ENCODE peak calls at places on chromosomes 1 and 21, in four cellular contexts. One of them, this sample, is unnamed.

GRCh38 chr1:2999571-2999970 is 21.7 kb upstream of the ACTRT2 start:
- DNase-seq in astrocyte of the cerebellum: no peak
- DNase-seq in heart left ventricle: no peak
- DNase-seq in HFF-Myc: no peak
- DNase-seq in this sample: no peak

GRCh38 chr1:214472362-214472761 is 79.0 kb downstream of the PTPN14 start:
- DNase-seq in astrocyte of the cerebellum: no peak
- DNase-seq in HFF-Myc: no peak
- DNase-seq in heart left ventricle: no peak
- DNase-seq in this sample: no peak

GRCh38 chr1:154816937-154817336 is 53.1 kb downstream of the KCNN3 start:
- DNase-seq in heart left ventricle: no peak
- DNase-seq in astrocyte of the cerebellum: no peak
- DNase-seq in HFF-Myc: no peak
- DNase-seq in this sample: no peak

GRCh38 chr1:20610950-20611349 is 22.1 kb downstream of the CDA start:
- DNase-seq in astrocyte of the cerebellum: no peak
- DNase-seq in HFF-Myc: no peak
- DNase-seq in heart left ventricle: no peak
- DNase-seq in this sample: no peak

GRCh38 chr1:59520194-59520593 is 223.3 kb downstream of the FGGY start:
- DNase-seq in HFF-Myc: no peak
- DNase-seq in astrocyte of the cerebellum: no peak
- DNase-seq in heart left ventricle: no peak
- DNase-seq in this sample: no peak

GRCh38 chr21:34967509-34968289 is 81.4 kb downstream of the RUNX1 start:
- DNase-seq in heart left ventricle: no peak
- DNase-seq in astrocyte of the cerebellum: no peak
- DNase-seq in HFF-Myc: no peak
- DNase-seq in this sample: no peak

GRCh38 chr1:228081578-228082259 is 789 bp upstream of the ARF1 start:
- DNase-seq in astrocyte of the cerebellum: no peak
- DNase-seq in heart left ventricle: peak; percentile 39
- DNase-seq in HFF-Myc: no peak
- DNase-seq in this sample: no peak

GRCh38 chr1:146007048-146007784 is 10.8 kb upstream of the TXNIP start:
- DNase-seq in heart left ventricle: peak; percentile 57
- DNase-seq in HFF-Myc: peak; percentile 67
- DNase-seq in astrocyte of the cerebellum: peak; percentile 83
- DNase-seq in this sample: no peak

GRCh38 chr1:21174638-21175323 is 1.9 kb downstream of the EIF4G3 start:
- DNase-seq in astrocyte of the cerebellum: peak; percentile 67
- DNase-seq in heart left ventricle: no peak
- DNase-seq in HFF-Myc: no peak
- DNase-seq in this sample: peak; percentile 30

GRCh38 chr1:67908260-67908936 is 75.1 kb upstream of the GNG12 start:
- DNase-seq in HFF-Myc: no peak
- DNase-seq in heart left ventricle: no peak
- DNase-seq in astrocyte of the cerebellum: no peak
- DNase-seq in this sample: no peak

GRCh38 chr1:5830771-5831599 is 161.2 kb downstream of the NPHP4 start:
- DNase-seq in astrocyte of the cerebellum: no peak
- DNase-seq in HFF-Myc: no peak
- DNase-seq in heart left ventricle: no peak
- DNase-seq in this sample: no peak

GRCh38 chr1:6037338-6037762 is 8.3 kb upstream of the KCNAB2 start:
- DNase-seq in astrocyte of the cerebellum: no peak
- DNase-seq in HFF-Myc: no peak
- DNase-seq in heart left ventricle: no peak
- DNase-seq in this sample: no peak

GRCh38 chr1:110525250-110525597 is 6.2 kb upstream of the KCNA10 start:
- DNase-seq in HFF-Myc: no peak
- DNase-seq in heart left ventricle: no peak
- DNase-seq in astrocyte of the cerebellum: no peak
- DNase-seq in this sample: no peak

GRCh38 chr1:62870148-62870547 is 86.2 kb downstream of the ATG4C start:
- DNase-seq in HFF-Myc: no peak
- DNase-seq in astrocyte of the cerebellum: no peak
- DNase-seq in heart left ventricle: no peak
- DNase-seq in this sample: no peak

GRCh38 chr1:79006564-79006963 is at the start of gene ADGRL4:
- DNase-seq in astrocyte of the cerebellum: peak; percentile 24
- DNase-seq in heart left ventricle: peak; percentile 63
- DNase-seq in HFF-Myc: no peak
- DNase-seq in this sample: no peak

GRCh38 chr1:34409689-34410229 is 233.1 kb downstream of the C1orf94 start:
- DNase-seq in HFF-Myc: no peak
- DNase-seq in heart left ventricle: no peak
- DNase-seq in astrocyte of the cerebellum: no peak
- DNase-seq in this sample: no peak

GRCh38 chr1:45272943-45273342 is 53.8 kb upstream of the HPDL start:
- DNase-seq in HFF-Myc: peak; percentile 7
- DNase-seq in astrocyte of the cerebellum: peak; percentile 75
- DNase-seq in heart left ventricle: no peak
- DNase-seq in this sample: no peak

GRCh38 chr1:62362061-62362951 is 43.1 kb upstream of the KANK4 start:
- DNase-seq in HFF-Myc: no peak
- DNase-seq in heart left ventricle: no peak
- DNase-seq in astrocyte of the cerebellum: no peak
- DNase-seq in this sample: no peak

GRCh38 chr1:22733643-22734042 is 23.0 kb downstream of the EPHB2 start:
- DNase-seq in HFF-Myc: no peak
- DNase-seq in heart left ventricle: no peak
- DNase-seq in astrocyte of the cerebellum: no peak
- DNase-seq in this sample: no peak

GRCh38 chr1:36178479-36179219 is 22.7 kb downstream of the MAP7D1 start:
- DNase-seq in HFF-Myc: no peak
- DNase-seq in astrocyte of the cerebellum: no peak
- DNase-seq in heart left ventricle: peak; percentile 62
- DNase-seq in this sample: no peak

GRCh38 chr1:215052656-215053055 is 29.9 kb upstream of the KCNK2 start:
- DNase-seq in heart left ventricle: no peak
- DNase-seq in astrocyte of the cerebellum: peak; percentile 38
- DNase-seq in HFF-Myc: no peak
- DNase-seq in this sample: no peak

GRCh38 chr1:161973924-161974845 is 49.5 kb downstream of the OLFML2B start:
- DNase-seq in heart left ventricle: peak; percentile 79
- DNase-seq in HFF-Myc: no peak
- DNase-seq in astrocyte of the cerebellum: no peak
- DNase-seq in this sample: no peak

GRCh38 chr1:59116920-59117542 is 179.9 kb upstream of the FGGY start:
- DNase-seq in heart left ventricle: no peak
- DNase-seq in astrocyte of the cerebellum: no peak
- DNase-seq in HFF-Myc: no peak
- DNase-seq in this sample: no peak

GRCh38 chr1:147586412-147586811 is 45.1 kb downstream of the BCL9 start:
- DNase-seq in HFF-Myc: no peak
- DNase-seq in heart left ventricle: no peak
- DNase-seq in astrocyte of the cerebellum: no peak
- DNase-seq in this sample: no peak

GRCh38 chr1:176628775-176629174 is 165.8 kb downstream of the PAPPA2 start:
- DNase-seq in heart left ventricle: no peak
- DNase-seq in HFF-Myc: no peak
- DNase-seq in astrocyte of the cerebellum: no peak
- DNase-seq in this sample: no peak

GRCh38 chr1:173903827-173904226 is 13.3 kb downstream of the SERPINC1 start:
- DNase-seq in heart left ventricle: no peak
- DNase-seq in HFF-Myc: no peak
- DNase-seq in astrocyte of the cerebellum: no peak
- DNase-seq in this sample: no peak

GRCh38 chr1:204089044-204089751 is 16.3 kb downstream of the SOX13 start:
- DNase-seq in heart left ventricle: no peak
- DNase-seq in HFF-Myc: no peak
- DNase-seq in astrocyte of the cerebellum: no peak
- DNase-seq in this sample: no peak

GRCh38 chr1:7418442-7419080 is 352.5 kb upstream of the VAMP3 start:
- DNase-seq in heart left ventricle: no peak
- DNase-seq in astrocyte of the cerebellum: no peak
- DNase-seq in HFF-Myc: no peak
- DNase-seq in this sample: no peak

GRCh38 chr1:98661544-98662353 is at the start of gene SNX7:
- DNase-seq in astrocyte of the cerebellum: peak; percentile 27
- DNase-seq in HFF-Myc: no peak
- DNase-seq in heart left ventricle: peak; percentile 90
- DNase-seq in this sample: no peak

GRCh38 chr1:43536196-43536863 is 5.6 kb downstream of the PTPRF start:
- DNase-seq in astrocyte of the cerebellum: no peak
- DNase-seq in heart left ventricle: no peak
- DNase-seq in HFF-Myc: no peak
- DNase-seq in this sample: no peak

GRCh38 chr1:226937940-226938725 is 2.0 kb upstream of the COQ8A start:
- DNase-seq in HFF-Myc: no peak
- DNase-seq in heart left ventricle: no peak
- DNase-seq in astrocyte of the cerebellum: no peak
- DNase-seq in this sample: no peak
- H3K4me3 ChIP-seq in HFF-Myc: no peak overlapping the region
- H3K4me3 ChIP-seq in heart left ventricle: no peak overlapping the region
- H3K4me3 ChIP-seq in astrocyte of the cerebellum: no peak overlapping the region
- H3K4me3 ChIP-seq in this sample: no peak overlapping the region

DNA sequence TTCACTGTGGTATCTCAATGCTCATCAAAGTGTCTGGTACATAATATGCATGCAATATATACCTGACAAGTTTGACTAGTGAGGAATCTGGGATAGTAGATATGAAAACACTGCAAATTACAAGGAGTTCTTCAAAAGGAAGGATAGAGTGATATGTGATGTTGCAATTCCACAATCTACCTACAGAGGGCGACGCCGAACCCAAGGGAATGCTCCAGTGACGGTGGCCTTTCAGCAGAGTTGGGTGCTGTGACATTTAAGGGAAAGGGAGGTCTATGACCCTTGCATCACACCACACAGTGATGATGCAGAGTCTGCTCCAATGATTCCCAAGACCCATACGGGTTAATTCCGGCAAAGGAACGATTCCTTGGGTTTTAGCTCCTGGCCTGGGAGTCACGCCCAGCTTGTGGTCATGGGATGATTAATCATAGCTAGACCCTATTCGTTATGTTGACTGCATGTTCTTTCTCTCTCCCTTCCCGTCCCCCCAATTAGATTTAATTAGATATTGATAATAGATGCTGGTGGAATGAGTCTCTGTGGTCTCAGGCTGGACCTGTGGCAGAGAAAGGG is 123.0 kb upstream of the IGSF21 start:
- DNase-seq in HFF-Myc: peak; percentile 2
- DNase-seq in heart left ventricle: no peak
- DNase-seq in astrocyte of the cerebellum: no peak
- DNase-seq in this sample: no peak
- TF ChIP-seq CTCF in HFF-Myc: peak; percentile 61
- TF ChIP-seq CTCF in heart left ventricle: peak; percentile 41
- TF ChIP-seq CTCF in astrocyte of the cerebellum: peak; percentile 27
- TF ChIP-seq CTCF in this sample: peak; percentile 69

GRCh38 chr21:31781737-31782136 is 49.8 kb upstream of the SCAF4 start:
- DNase-seq in HFF-Myc: peak; percentile 37
- DNase-seq in heart left ventricle: peak; percentile 58
- DNase-seq in astrocyte of the cerebellum: peak; percentile 13
- DNase-seq in this sample: peak; percentile 12

GRCh38 chr21:31780944-31781343 is 49.0 kb upstream of the SCAF4 start:
- DNase-seq in astrocyte of the cerebellum: no peak
- DNase-seq in heart left ventricle: no peak
- DNase-seq in HFF-Myc: no peak
- DNase-seq in this sample: no peak

GRCh38 chr21:31788581-31788980 is 56.7 kb upstream of the SCAF4 start:
- DNase-seq in heart left ventricle: no peak
- DNase-seq in HFF-Myc: no peak
- DNase-seq in astrocyte of the cerebellum: no peak
- DNase-seq in this sample: no peak

GRCh38 chr21:31786164-31786920 is 54.4 kb upstream of the SCAF4 start:
- DNase-seq in astrocyte of the cerebellum: no peak
- DNase-seq in heart left ventricle: no peak
- DNase-seq in HFF-Myc: no peak
- DNase-seq in this sample: no peak
- H3K4me3 ChIP-seq in astrocyte of the cerebellum: no peak overlapping the region
- H3K4me3 ChIP-seq in heart left ventricle: no peak overlapping the region
- H3K4me3 ChIP-seq in HFF-Myc: no peak overlapping the region
- H3K4me3 ChIP-seq in this sample: no peak overlapping the region

DNA sequence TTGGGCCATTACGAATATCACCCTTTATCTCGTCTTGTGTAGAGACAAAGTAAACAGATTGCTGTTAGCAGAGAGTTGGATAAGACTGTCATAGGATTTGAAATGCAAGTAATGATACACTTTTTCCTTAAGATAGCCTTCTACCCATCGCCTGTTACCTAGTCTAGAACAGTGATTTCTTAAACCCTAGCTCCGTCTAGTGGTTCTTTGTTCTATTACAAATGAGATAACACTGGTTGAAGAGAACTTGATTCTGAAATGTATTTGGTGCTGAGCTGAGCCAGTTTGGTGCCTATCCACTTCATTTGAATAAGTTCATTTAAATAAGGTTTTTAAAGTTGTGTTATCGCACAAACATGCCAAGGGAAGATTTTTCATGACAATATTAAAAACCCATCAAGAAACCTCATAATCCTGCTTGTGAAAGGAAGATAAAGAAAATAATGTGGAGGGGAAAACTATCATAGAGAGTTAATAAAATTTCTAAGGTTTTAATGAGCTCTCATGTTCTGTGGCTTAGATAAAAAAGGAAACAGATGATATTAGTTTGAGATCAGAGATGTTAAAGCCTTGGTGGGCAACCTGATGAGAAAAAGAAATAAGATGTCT is 1.5 kb upstream of the KCNH1 start:
- DNase-seq in astrocyte of the cerebellum: peak; percentile 53
- DNase-seq in HFF-Myc: peak; percentile 24
- DNase-seq in heart left ventricle: no peak
- DNase-seq in this sample: peak; percentile 41
- TF ChIP-seq CTCF in astrocyte of the cerebellum: peak; percentile 84
- TF ChIP-seq CTCF in HFF-Myc: peak; percentile 68
- TF ChIP-seq CTCF in heart left ventricle: peak; percentile 54
- TF ChIP-seq CTCF in this sample: peak; percentile 88

DNA sequence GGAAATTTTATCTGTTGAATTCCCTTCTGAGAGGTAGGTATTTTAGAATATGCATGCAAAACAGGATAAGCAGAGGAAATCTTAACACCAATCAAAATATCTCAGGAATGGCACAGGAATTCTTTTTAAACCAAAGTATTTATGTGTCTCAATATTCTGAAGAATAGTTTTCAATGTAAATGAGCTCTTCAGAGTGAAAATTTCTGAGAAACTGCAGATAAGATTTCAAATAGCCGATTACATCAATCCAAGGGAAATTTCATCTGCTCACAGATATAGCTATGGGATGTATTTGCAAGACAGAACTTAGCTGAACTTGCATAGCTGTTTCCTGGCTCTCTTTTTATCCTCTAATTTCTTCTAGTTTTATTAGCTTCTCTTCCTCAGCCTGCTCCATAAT is 209.5 kb downstream of the GRIK1 start:
- DNase-seq in astrocyte of the cerebellum: no peak
- DNase-seq in HFF-Myc: no peak
- DNase-seq in heart left ventricle: no peak
- DNase-seq in this sample: no peak
- H3K4me3 ChIP-seq in astrocyte of the cerebellum: no peak overlapping the region
- H3K4me3 ChIP-seq in HFF-Myc: no peak overlapping the region
- H3K4me3 ChIP-seq in heart left ventricle: no peak overlapping the region
- H3K4me3 ChIP-seq in this sample: no peak overlapping the region